ENCODE peak calls at places on chromosome 15, in six cellular contexts. G is uterus, R is fibroblast of lung, Z is neuronal stem cell, C is WERI-Rb-1, N is astrocyte. A is an unnamed sample. For H3K36me3, the result is how much of the 10 kb centered on the place peaks cover.

GRCh38 chr15:78315686-78316085 is 16.3 kb upstream of the SKIC8 start:
- DNase-seq in G (no peak), R (no peak), Z (no peak), C (peak), N (no peak), A (peak)

GRCh38 chr15:65409284-65409631 is 13.5 kb downstream of the IGDCC4 start:
- DNase-seq in G (no peak), R (peak), Z (no peak), C (no peak), N (peak), A (no peak)

GRCh38 chr15:46467041-46467440 is 832.2 kb downstream of the SQOR start:
- DNase-seq in G (no peak), R (no peak), Z (no peak), C (no peak), N (no peak), A (no peak)

GRCh38 chr15:56931674-56932507 is 13.4 kb downstream of the TCF12 start:
- DNase-seq in G (no peak), R (no peak), Z (no peak), C (no peak), N (no peak), A (no peak)

GRCh38 chr15:63038926-63039673 is 3.4 kb upstream of the TPM1 start:
- DNase-seq in G (no peak), R (peak), Z (no peak), C (no peak), N (peak), A (no peak)

GRCh38 chr15:33700695-33701303 is 267.5 kb upstream of the CHRM5 start:
- DNase-seq in G (peak), R (peak), Z (peak), C (peak), N (peak), A (peak)

GRCh38 chr15:70465812-70466211 is 297.5 kb downstream of the UACA start:
- DNase-seq in G (no peak), R (no peak), Z (no peak), C (no peak), N (no peak), A (no peak)

GRCh38 chr15:22867886-22868285 is 29.4 kb downstream of the NIPA2 start:
- DNase-seq in G (no peak), R (no peak), Z (no peak), C (no peak), N (no peak), A (no peak)

GRCh38 chr15:70525551-70525950 is 237.8 kb downstream of the UACA start:
- DNase-seq in G (no peak), R (no peak), Z (no peak), C (no peak), N (no peak), A (no peak)

GRCh38 chr15:101042320-101042719 is 123.2 kb downstream of the LRRK1 start:
- DNase-seq in G (peak), R (no peak), Z (no peak), C (peak), N (no peak), A (no peak)

GRCh38 chr15:82964890-82965289 is 12.4 kb upstream of the HOMER2 start:
- DNase-seq in G (no peak), R (no peak), Z (no peak), C (no peak), N (no peak), A (no peak)

GRCh38 chr15:29612096-29612495 is 210.2 kb downstream of the TJP1 start:
- DNase-seq in G (no peak), R (peak), Z (no peak), C (no peak), N (peak), A (peak)

GRCh38 chr15:35663956-35664355 is 118.0 kb upstream of the DPH6 start:
- DNase-seq in G (no peak), R (no peak), Z (no peak), C (no peak), N (no peak), A (no peak)

GRCh38 chr15:95894407-95894956 is 436.0 kb upstream of the NR2F2 start:
- DNase-seq in G (no peak), R (no peak), Z (no peak), C (no peak), N (no peak), A (no peak)

GRCh38 chr15:35630570-35630969 is 84.6 kb upstream of the DPH6 start:
- DNase-seq in G (no peak), R (peak), Z (no peak), C (no peak), N (no peak), A (no peak)

GRCh38 chr15:70244978-70245542 is 147.3 kb upstream of the TLE3 start:
- DNase-seq in G (no peak), R (no peak), Z (no peak), C (no peak), N (no peak), A (no peak)

GRCh38 chr15:56939257-56939656 is 20.8 kb downstream of the TCF12 start:
- DNase-seq in G (no peak), R (no peak), Z (no peak), C (no peak), N (no peak), A (no peak)

GRCh38 chr15:31440754-31441298 is 114.2 kb downstream of the KLF13 start:
- DNase-seq in G (peak), R (peak), Z (peak), C (no peak), N (no peak), A (no peak)

GRCh38 chr15:29815000-29815704 is 7.1 kb downstream of the TJP1 start:
- DNase-seq in G (no peak), R (peak), Z (no peak), C (no peak), N (peak), A (no peak)

GRCh38 chr15:98147415-98147814 is 186.9 kb downstream of the ARRDC4 start:
- DNase-seq in G (no peak), R (no peak), Z (no peak), C (no peak), N (no peak), A (no peak)

GRCh38 chr15:91710072-91710471 is 143.4 kb upstream of the SLCO3A1 start:
- DNase-seq in G (no peak), R (peak), Z (no peak), C (no peak), N (peak), A (no peak)

GRCh38 chr15:75031773-75032302 is 8.4 kb downstream of the PPCDC start:
- DNase-seq in G (no peak), R (no peak), Z (no peak), C (no peak), N (no peak), A (no peak)

GRCh38 chr15:17026633-17027032 is 3515.0 kb downstream of the GOLGA6L6 start:
- DNase-seq in G (no peak), R (no peak), Z (no peak), C (no peak), N (no peak), A (no peak)

GRCh38 chr15:31482122-31482922 is 155.7 kb downstream of the KLF13 start:
- DNase-seq in G (no peak), R (no peak), Z (no peak), C (no peak), N (no peak), A (no peak)

GRCh38 chr15:86942285-86942684 is 862.6 kb downstream of the AGBL1 start:
- DNase-seq in G (no peak), R (peak), Z (no peak), C (no peak), N (peak), A (no peak)

GRCh38 chr15:79004336-79004735 is 59.5 kb upstream of the CTSH start:
- DNase-seq in G (no peak), R (peak), Z (no peak), C (no peak), N (peak), A (peak)

GRCh38 chr15:101037090-101037830 is 118.1 kb downstream of the LRRK1 start:
- DNase-seq in G (no peak), R (no peak), Z (no peak), C (no peak), N (no peak), A (no peak)

GRCh38 chr15:83567318-83567717 is 86.6 kb upstream of the ADAMTSL3 start:
- DNase-seq in G (no peak), R (no peak), Z (no peak), C (no peak), N (no peak), A (no peak)

GRCh38 chr15:52994290-52994689 is 204.2 kb upstream of the ONECUT1 start:
- DNase-seq in G (no peak), R (no peak), Z (no peak), C (no peak), N (no peak), A (no peak)
- H3K36me3 ChIP-seq in G (under half), R (under half), Z (under half), C (under half), N (under half), A (under half)

GRCh38 chr15:25019434-25019833 is 64.6 kb downstream of the SNRPN start:
- DNase-seq in G (no peak), R (no peak), Z (no peak), C (no peak), N (no peak), A (no peak)
- H3K36me3 ChIP-seq in G (under half), R (under half), Z (half or more), C (under half), N (under half), A (under half)

DNA sequence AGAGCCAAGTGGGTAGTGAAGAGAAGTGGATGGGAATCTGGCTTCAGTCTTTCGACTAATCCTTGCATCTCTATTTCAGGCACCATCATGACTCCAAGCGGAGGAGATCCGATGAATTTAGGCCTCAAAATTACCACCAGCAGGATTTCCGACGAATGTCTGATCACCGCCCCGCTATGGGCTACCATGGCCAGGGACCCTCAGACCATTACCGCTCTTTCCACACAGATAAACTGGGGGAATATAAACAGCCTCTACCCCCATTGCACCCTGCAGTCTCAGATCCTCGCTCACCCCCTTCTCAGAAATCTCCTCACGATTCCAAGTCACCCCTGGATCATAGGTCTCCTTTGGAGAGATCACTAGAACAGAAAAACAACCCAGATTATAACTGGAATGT is 64.7 kb downstream of the RGMA start:
- DNase-seq in G (no peak), R (no peak), Z (no peak), C (no peak), N (no peak), A (no peak)
- H3K36me3 ChIP-seq in G (under half), R (under half), Z (half or more), C (half or more), N (half or more), A (half or more)

GRCh38 chr15:42165081-42165480 is 8.6 kb upstream of the PLA2G4F start:
- DNase-seq in G (no peak), R (no peak), Z (no peak), C (no peak), N (no peak), A (no peak)

GRCh38 chr15:42160110-42160509 is 3.7 kb upstream of the PLA2G4F start:
- DNase-seq in G (no peak), R (no peak), Z (no peak), C (no peak), N (no peak), A (no peak)

GRCh38 chr15:42166225-42166940 is 9.9 kb upstream of the PLA2G4F start:
- DNase-seq in G (no peak), R (no peak), Z (no peak), C (no peak), N (no peak), A (no peak)

GRCh38 chr15:42163947-42164550 is 7.6 kb upstream of the PLA2G4F start:
- DNase-seq in G (no peak), R (no peak), Z (no peak), C (no peak), N (no peak), A (no peak)

DNA sequence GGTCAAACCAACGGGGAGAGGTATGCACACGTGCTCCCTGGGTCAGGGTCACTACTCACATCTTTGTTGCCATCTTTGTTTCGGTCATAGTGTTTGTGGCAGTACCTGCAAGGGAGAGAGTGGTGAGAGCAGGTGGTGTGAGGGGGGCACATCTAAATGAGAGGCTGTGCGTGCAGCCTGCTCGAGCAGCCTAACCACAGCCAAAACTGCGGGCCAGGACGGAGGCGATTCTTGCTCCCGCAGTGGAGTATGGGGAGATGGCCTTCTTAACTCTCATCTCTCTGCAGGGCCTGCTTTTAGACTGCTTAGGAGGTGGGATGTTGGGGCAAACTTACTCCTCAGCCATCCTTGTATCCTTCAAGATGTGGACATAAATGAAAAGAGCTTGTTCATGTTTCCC is 6.9 kb upstream of the PLA2G4F start:
- DNase-seq in G (no peak), R (no peak), Z (no peak), C (no peak), N (no peak), A (no peak)
- H3K36me3 ChIP-seq in G (under half), R (under half), Z (half or more), C (half or more), N (half or more), A (half or more)

GRCh38 chr15:66502491-66502890 is 2.2 kb downstream of the RPL4 start:
- DNase-seq in G (no peak), R (no peak), Z (no peak), C (no peak), N (no peak), A (no peak)
- H3K36me3 ChIP-seq in G (under half), R (under half), Z (half or more), C (half or more), N (half or more), A (half or more)

DNA sequence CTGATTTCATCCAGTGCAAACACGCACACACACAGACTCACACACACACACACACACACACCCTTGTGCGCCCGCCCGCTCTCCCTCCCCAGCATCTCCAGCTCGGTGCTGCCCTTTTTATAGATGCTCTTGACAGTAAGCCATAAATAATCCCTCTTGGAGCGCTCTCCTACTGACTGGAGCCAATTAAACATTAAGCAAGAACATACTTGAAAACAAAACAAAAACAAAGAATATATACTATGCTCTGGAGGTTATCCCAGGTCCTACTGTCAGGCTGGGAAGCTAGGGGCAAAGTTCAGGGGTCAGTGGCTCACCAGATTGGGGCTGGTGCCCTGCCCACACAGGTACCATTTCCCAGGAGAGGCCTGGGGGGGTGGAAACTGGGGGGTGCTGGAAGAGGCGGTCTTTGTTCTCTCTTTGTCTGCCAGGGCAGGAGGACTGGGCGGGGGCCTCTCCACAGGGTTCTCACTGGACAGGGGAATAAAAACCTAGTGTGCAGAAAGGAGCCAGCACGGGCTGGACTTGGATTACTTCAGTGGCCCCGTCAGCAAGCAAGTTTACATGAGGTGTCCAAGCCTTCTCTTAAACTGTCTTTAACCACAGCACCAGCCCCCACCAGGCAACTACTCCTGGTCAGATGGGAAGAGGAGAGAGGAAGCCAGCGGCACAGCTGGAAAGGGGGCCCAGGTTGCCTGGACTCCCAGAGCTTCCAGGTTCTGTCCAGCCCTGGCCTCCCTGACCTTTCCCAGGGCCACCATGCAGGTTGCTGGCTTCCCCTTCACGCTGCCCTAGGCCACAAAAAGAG is 16.1 kb downstream of the BMF start:
- DNase-seq in G (peak), R (peak), Z (no peak), C (peak), N (peak), A (no peak)
- H3K36me3 ChIP-seq in G (under half), R (under half), Z (under half), C (under half), N (under half), A (under half)

GRCh38 chr15:89628791-89629715 is 26.2 kb downstream of the KIF7 start:
- DNase-seq in G (no peak), R (no peak), Z (no peak), C (no peak), N (no peak), A (no peak)
- H3K36me3 ChIP-seq in G (under half), R (under half), Z (half or more), C (half or more), N (half or more), A (half or more)

DNA sequence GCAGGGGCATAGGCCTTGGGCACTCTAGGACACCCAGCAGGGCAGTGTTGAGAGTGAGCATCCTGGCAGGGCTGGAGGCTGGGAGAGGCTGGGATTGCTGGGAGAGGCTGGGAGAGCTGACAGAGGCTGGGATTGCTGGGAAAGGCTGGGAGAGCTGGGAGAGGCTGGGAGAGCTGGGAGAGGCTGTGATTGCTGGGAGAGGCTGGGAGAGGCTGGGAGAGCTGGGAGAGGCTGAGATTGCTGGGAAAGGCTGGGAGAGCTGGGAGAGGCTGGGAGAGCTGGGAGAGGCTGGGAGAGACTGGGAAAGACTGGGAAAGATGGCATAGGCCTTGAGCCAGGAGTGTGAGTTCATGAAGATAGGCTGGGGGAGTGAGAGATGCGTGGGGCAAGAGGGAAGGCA is 77.8 kb downstream of the MESD start:
- DNase-seq in G (no peak), R (no peak), Z (no peak), C (no peak), N (no peak), A (no peak)
- H3K36me3 ChIP-seq in G (under half), R (under half), Z (under half), C (under half), N (under half), A (under half)

GRCh38 chr15:44656241-44656640 is 7.2 kb downstream of the SPG11 start:
- DNase-seq in G (no peak), R (no peak), Z (no peak), C (no peak), N (no peak), A (no peak)

GRCh38 chr15:44659041-44659440 is 4.4 kb downstream of the SPG11 start:
- DNase-seq in G (no peak), R (no peak), Z (no peak), C (no peak), N (no peak), A (no peak)

GRCh38 chr15:44654858-44655257 is 8.6 kb downstream of the SPG11 start:
- DNase-seq in G (no peak), R (no peak), Z (no peak), C (no peak), N (no peak), A (no peak)

GRCh38 chr15:44657378-44657777 is 6.1 kb downstream of the SPG11 start:
- DNase-seq in G (no peak), R (no peak), Z (no peak), C (no peak), N (no peak), A (no peak)

DNA sequence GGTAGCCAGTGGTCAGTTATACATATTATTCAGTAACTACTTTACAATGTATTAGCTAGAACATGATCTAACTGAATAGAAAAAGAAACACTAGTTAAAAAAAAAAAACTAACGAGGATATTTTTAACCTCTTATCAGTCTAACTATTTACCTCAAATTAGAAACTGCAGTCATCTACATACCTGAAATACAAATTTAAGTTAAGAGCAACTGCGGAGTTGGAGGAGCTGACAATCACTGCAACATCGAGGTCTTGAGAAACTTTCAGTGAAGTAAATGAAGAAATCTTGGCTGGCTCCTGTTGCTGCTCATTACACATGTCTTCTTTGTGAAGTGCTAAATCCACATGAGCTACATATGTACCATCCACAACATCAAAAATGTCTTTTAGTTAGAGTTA is 6.5 kb downstream of the SPG11 start:
- DNase-seq in G (no peak), R (no peak), Z (no peak), C (no peak), N (no peak), A (no peak)
- H3K36me3 ChIP-seq in G (under half), R (under half), Z (half or more), C (under half), N (under half), A (under half)